ENCODE peak calls at places on chromosomes 1 and 21, in four cellular contexts. One of them, this sample, is unnamed.

GRCh38 chr1:228082975-228083870 is 715 bp downstream of the ARF1 start:
- DNase-seq in dorsolateral prefrontal cortex: peak; percentile 49
- DNase-seq in stimulated activated CD4-positive, alpha-beta T cell treated with anti-CD3 and anti-CD28 coated beads, Interleukin-2, amount 100 ng/mL, for 48 hours: no peak
- DNase-seq in COR-L47: peak; percentile 5
- DNase-seq in this sample: no peak

GRCh38 chr21:20030390-20030789 is 967.8 kb upstream of the NCAM2 start:
- DNase-seq in dorsolateral prefrontal cortex: no peak
- DNase-seq in COR-L47: no peak
- DNase-seq in stimulated activated CD4-positive, alpha-beta T cell treated with anti-CD3 and anti-CD28 coated beads, Interleukin-2, amount 100 ng/mL, for 48 hours: no peak
- DNase-seq in this sample: no peak

GRCh38 chr1:152188673-152189591 is 29.9 kb upstream of the RPTN start:
- DNase-seq in stimulated activated CD4-positive, alpha-beta T cell treated with anti-CD3 and anti-CD28 coated beads, Interleukin-2, amount 100 ng/mL, for 48 hours: peak; percentile 76
- DNase-seq in COR-L47: no peak
- DNase-seq in dorsolateral prefrontal cortex: no peak
- DNase-seq in this sample: peak; percentile 11

GRCh38 chr21:42156690-42157605 is 62.0 kb upstream of the ABCG1 start:
- DNase-seq in stimulated activated CD4-positive, alpha-beta T cell treated with anti-CD3 and anti-CD28 coated beads, Interleukin-2, amount 100 ng/mL, for 48 hours: no peak
- DNase-seq in COR-L47: peak; percentile 63
- DNase-seq in dorsolateral prefrontal cortex: peak; percentile 96
- DNase-seq in this sample: no peak

GRCh38 chr1:108034396-108034795 is 69.4 kb upstream of the VAV3 start:
- DNase-seq in stimulated activated CD4-positive, alpha-beta T cell treated with anti-CD3 and anti-CD28 coated beads, Interleukin-2, amount 100 ng/mL, for 48 hours: no peak
- DNase-seq in COR-L47: no peak
- DNase-seq in dorsolateral prefrontal cortex: no peak
- DNase-seq in this sample: peak; percentile 31

GRCh38 chr1:155940531-155940992 is 876 bp upstream of the RXFP4 start:
- DNase-seq in dorsolateral prefrontal cortex: no peak
- DNase-seq in COR-L47: peak; percentile 21
- DNase-seq in stimulated activated CD4-positive, alpha-beta T cell treated with anti-CD3 and anti-CD28 coated beads, Interleukin-2, amount 100 ng/mL, for 48 hours: no peak
- DNase-seq in this sample: no peak

GRCh38 chr1:38375035-38375434 is 328.4 kb upstream of the POU3F1 start:
- DNase-seq in COR-L47: no peak
- DNase-seq in dorsolateral prefrontal cortex: no peak
- DNase-seq in stimulated activated CD4-positive, alpha-beta T cell treated with anti-CD3 and anti-CD28 coated beads, Interleukin-2, amount 100 ng/mL, for 48 hours: no peak
- DNase-seq in this sample: no peak

GRCh38 chr21:45072166-45072962 is 2.0 kb upstream of the ADARB1 start:
- DNase-seq in dorsolateral prefrontal cortex: no peak
- DNase-seq in stimulated activated CD4-positive, alpha-beta T cell treated with anti-CD3 and anti-CD28 coated beads, Interleukin-2, amount 100 ng/mL, for 48 hours: no peak
- DNase-seq in COR-L47: no peak
- DNase-seq in this sample: no peak

GRCh38 chr1:39691383-39692151 is at the start of gene HPCAL4:
- DNase-seq in COR-L47: peak; percentile 88
- DNase-seq in stimulated activated CD4-positive, alpha-beta T cell treated with anti-CD3 and anti-CD28 coated beads, Interleukin-2, amount 100 ng/mL, for 48 hours: peak; percentile 78
- DNase-seq in dorsolateral prefrontal cortex: peak; percentile 92
- DNase-seq in this sample: peak; percentile 100

GRCh38 chr1:43530483-43531452 is at the start of gene PTPRF:
- DNase-seq in COR-L47: peak; percentile 54
- DNase-seq in dorsolateral prefrontal cortex: peak; percentile 67
- DNase-seq in stimulated activated CD4-positive, alpha-beta T cell treated with anti-CD3 and anti-CD28 coated beads, Interleukin-2, amount 100 ng/mL, for 48 hours: peak; percentile 27
- DNase-seq in this sample: peak; percentile 90

GRCh38 chr1:240806201-240806745 is 194.3 kb upstream of the GREM2 start:
- DNase-seq in dorsolateral prefrontal cortex: no peak
- DNase-seq in COR-L47: no peak
- DNase-seq in stimulated activated CD4-positive, alpha-beta T cell treated with anti-CD3 and anti-CD28 coated beads, Interleukin-2, amount 100 ng/mL, for 48 hours: no peak
- DNase-seq in this sample: no peak

GRCh38 chr1:152519876-152520275 is 5.6 kb downstream of the CRCT1 start:
- DNase-seq in dorsolateral prefrontal cortex: no peak
- DNase-seq in COR-L47: no peak
- DNase-seq in stimulated activated CD4-positive, alpha-beta T cell treated with anti-CD3 and anti-CD28 coated beads, Interleukin-2, amount 100 ng/mL, for 48 hours: no peak
- DNase-seq in this sample: no peak

GRCh38 chr1:226863446-226863845 is 7.0 kb upstream of the PSEN2 start:
- DNase-seq in dorsolateral prefrontal cortex: no peak
- DNase-seq in COR-L47: no peak
- DNase-seq in stimulated activated CD4-positive, alpha-beta T cell treated with anti-CD3 and anti-CD28 coated beads, Interleukin-2, amount 100 ng/mL, for 48 hours: no peak
- DNase-seq in this sample: no peak

GRCh38 chr1:192086643-192087042 is 71.6 kb upstream of the RGS18 start:
- DNase-seq in dorsolateral prefrontal cortex: no peak
- DNase-seq in stimulated activated CD4-positive, alpha-beta T cell treated with anti-CD3 and anti-CD28 coated beads, Interleukin-2, amount 100 ng/mL, for 48 hours: no peak
- DNase-seq in COR-L47: peak; percentile 49
- DNase-seq in this sample: peak; percentile 35

GRCh38 chr1:18731591-18732235 is 101.1 kb downstream of the PAX7 start:
- DNase-seq in stimulated activated CD4-positive, alpha-beta T cell treated with anti-CD3 and anti-CD28 coated beads, Interleukin-2, amount 100 ng/mL, for 48 hours: no peak
- DNase-seq in dorsolateral prefrontal cortex: no peak
- DNase-seq in COR-L47: no peak
- DNase-seq in this sample: no peak

This sample was measured in NCI-H748 treated with DMSO at 0.1 percent for 48 hours.